ENCODE peak calls at places on chromosomes 6 and 20, in four cellular contexts. One of them, this sample, is unnamed.

GRCh38 chr6:149082320-149082719 is 235.2 kb upstream of the TAB2 start:
- DNase-seq in HCT116: peak; percentile 57
- DNase-seq in neural progenitor cell: peak; percentile 77
- DNase-seq in GM23338: peak; percentile 86
- DNase-seq in this sample: peak; percentile 81

GRCh38 chr20:46652699-46653098 is 1.4 kb upstream of the SLC13A3 start:
- DNase-seq in neural progenitor cell: no peak
- DNase-seq in GM23338: no peak
- DNase-seq in HCT116: no peak
- DNase-seq in this sample: peak; percentile 4

GRCh38 chr20:60786686-60787217 is 465.3 kb upstream of the CDH4 start:
- DNase-seq in GM23338: no peak
- DNase-seq in neural progenitor cell: no peak
- DNase-seq in HCT116: no peak
- DNase-seq in this sample: no peak

GRCh38 chr6:53615633-53616449 is 49.7 kb downstream of the KLHL31 start:
- DNase-seq in GM23338: peak; percentile 13
- DNase-seq in HCT116: peak; percentile 99
- DNase-seq in neural progenitor cell: no peak
- DNase-seq in this sample: peak; percentile 87

GRCh38 chr6:112931835-112932234 is 584.7 kb downstream of the RFPL4B start:
- DNase-seq in HCT116: no peak
- DNase-seq in neural progenitor cell: no peak
- DNase-seq in GM23338: no peak
- DNase-seq in this sample: peak; percentile 9

GRCh38 chr20:8424010-8424409 is 291.9 kb downstream of the PLCB1 start:
- DNase-seq in neural progenitor cell: no peak
- DNase-seq in HCT116: no peak
- DNase-seq in GM23338: no peak
- DNase-seq in this sample: peak; percentile 21

GRCh38 chr6:72413884-72414283 is 208.0 kb upstream of the KCNQ5 start:
- DNase-seq in neural progenitor cell: no peak
- DNase-seq in GM23338: no peak
- DNase-seq in HCT116: no peak
- DNase-seq in this sample: peak; percentile 44

GRCh38 chr6:131255911-131256310 is 120.6 kb downstream of the AKAP7 start:
- DNase-seq in neural progenitor cell: no peak
- DNase-seq in GM23338: no peak
- DNase-seq in HCT116: no peak
- DNase-seq in this sample: no peak

GRCh38 chr6:143372199-143372882 is 78.2 kb downstream of the ADAT2 start:
- DNase-seq in neural progenitor cell: no peak
- DNase-seq in HCT116: no peak
- DNase-seq in GM23338: no peak
- DNase-seq in this sample: no peak

GRCh38 chr6:167293088-167293589 is 2.0 kb downstream of the UNC93A start:
- DNase-seq in neural progenitor cell: no peak
- DNase-seq in GM23338: no peak
- DNase-seq in HCT116: no peak
- DNase-seq in this sample: no peak

GRCh38 chr6:89503641-89504040 is 70.7 kb downstream of the ANKRD6 start:
- DNase-seq in neural progenitor cell: no peak
- DNase-seq in GM23338: no peak
- DNase-seq in HCT116: no peak
- DNase-seq in this sample: no peak

GRCh38 chr6:138545621-138545980 is 46.3 kb upstream of the NHSL1 start:
- DNase-seq in neural progenitor cell: peak; percentile 78
- DNase-seq in GM23338: peak; percentile 75
- DNase-seq in HCT116: no peak
- DNase-seq in this sample: peak; percentile 58

GRCh38 chr6:48111143-48111506 is at the start of gene PTCHD4:
- DNase-seq in HCT116: peak; percentile 13
- DNase-seq in neural progenitor cell: peak; percentile 41
- DNase-seq in GM23338: peak; percentile 59
- DNase-seq in this sample: peak; percentile 52

GRCh38 chr6:17530321-17530835 is 69.7 kb upstream of the FAM8A1 start:
- DNase-seq in neural progenitor cell: no peak
- DNase-seq in GM23338: no peak
- DNase-seq in HCT116: no peak
- DNase-seq in this sample: no peak

GRCh38 chr6:87724994-87725811 is 23.2 kb upstream of the AKIRIN2 start:
- DNase-seq in GM23338: no peak
- DNase-seq in HCT116: no peak
- DNase-seq in neural progenitor cell: no peak
- DNase-seq in this sample: no peak

GRCh38 chr6:165987483-165988305 is 180.0 kb downstream of the TBXT start:
- DNase-seq in neural progenitor cell: peak; percentile 85
- DNase-seq in HCT116: no peak
- DNase-seq in GM23338: peak; percentile 81
- DNase-seq in this sample: peak; percentile 90

GRCh38 chr6:25882066-25882496 is 8.0 kb upstream of the SLC17A3 start:
- DNase-seq in HCT116: no peak
- DNase-seq in neural progenitor cell: peak; percentile 51
- DNase-seq in GM23338: peak; percentile 93
- DNase-seq in this sample: no peak

GRCh38 chr20:2867081-2867860 is 6.0 kb upstream of the PTPRA start:
- DNase-seq in neural progenitor cell: no peak
- DNase-seq in GM23338: no peak
- DNase-seq in HCT116: no peak
- DNase-seq in this sample: peak; percentile 4

GRCh38 chr6:126351960-126352359 is 12.0 kb downstream of the CENPW start:
- DNase-seq in GM23338: no peak
- DNase-seq in HCT116: no peak
- DNase-seq in neural progenitor cell: no peak
- DNase-seq in this sample: no peak

GRCh38 chr20:7596541-7596940 is 343.7 kb downstream of the HAO1 start:
- DNase-seq in GM23338: peak; percentile 46
- DNase-seq in neural progenitor cell: no peak
- DNase-seq in HCT116: no peak
- DNase-seq in this sample: no peak

GRCh38 chr20:33275215-33275614 is 7.8 kb upstream of the BPIFB1 start:
- DNase-seq in HCT116: no peak
- DNase-seq in GM23338: no peak
- DNase-seq in neural progenitor cell: no peak
- DNase-seq in this sample: no peak
- H3K4me2 ChIP-seq in HCT116: no peak overlapping the region
- H3K4me2 ChIP-seq in GM23338: no peak overlapping the region
- H3K4me2 ChIP-seq in neural progenitor cell: no peak overlapping the region
- H3K4me2 ChIP-seq in this sample: no peak overlapping the region

DNA sequence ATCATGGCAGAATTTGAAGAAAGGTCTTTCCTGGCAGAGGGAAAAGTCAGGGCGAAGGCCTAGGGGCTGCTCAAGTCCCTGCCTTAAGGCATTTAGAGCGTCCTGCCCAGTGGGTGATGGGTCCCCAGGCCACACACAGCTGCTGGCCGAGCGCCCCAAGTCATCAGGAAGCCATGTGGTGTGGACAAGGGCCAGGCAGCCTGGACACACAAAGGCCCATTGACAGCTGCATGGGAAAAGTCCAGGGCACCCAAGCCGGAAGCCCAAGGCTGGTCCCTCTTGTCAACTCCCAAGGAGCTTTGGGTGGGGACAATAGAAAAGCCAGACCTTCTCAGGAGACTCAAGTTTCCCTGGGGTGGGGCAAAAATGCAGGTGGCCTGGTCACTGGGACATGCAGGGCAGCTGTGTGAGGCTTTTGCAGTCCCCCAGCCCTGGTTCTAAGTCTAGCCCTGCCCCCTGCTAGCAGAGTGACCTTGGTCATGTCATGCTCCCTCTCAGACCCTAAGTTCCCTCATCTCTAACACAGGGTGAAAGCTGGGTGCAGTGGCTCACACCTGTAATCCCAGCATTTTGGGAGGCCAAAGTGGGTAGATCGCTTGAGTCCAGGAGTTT is 44.3 kb upstream of the PTGIS start:
- DNase-seq in HCT116: no peak
- DNase-seq in GM23338: no peak
- DNase-seq in neural progenitor cell: no peak
- DNase-seq in this sample: no peak
- H2AFZ ChIP-seq in HCT116: no peak overlapping the region
- H2AFZ ChIP-seq in GM23338: no peak overlapping the region
- H2AFZ ChIP-seq in neural progenitor cell: no peak overlapping the region
- H2AFZ ChIP-seq in this sample: no peak overlapping the region

GRCh38 chr6:156931283-156931682 is 154.1 kb downstream of the ARID1B start:
- DNase-seq in HCT116: no peak
- DNase-seq in neural progenitor cell: no peak
- DNase-seq in GM23338: no peak
- DNase-seq in this sample: no peak

GRCh38 chr6:156935000-156935399 is 157.8 kb downstream of the ARID1B start:
- DNase-seq in GM23338: no peak
- DNase-seq in HCT116: no peak
- DNase-seq in neural progenitor cell: no peak
- DNase-seq in this sample: no peak

GRCh38 chr6:156938143-156938542 is 161.0 kb downstream of the ARID1B start:
- DNase-seq in neural progenitor cell: no peak
- DNase-seq in HCT116: no peak
- DNase-seq in GM23338: no peak
- DNase-seq in this sample: no peak

GRCh38 chr6:156933201-156934053 is 156.2 kb downstream of the ARID1B start:
- DNase-seq in GM23338: peak; percentile 50
- DNase-seq in neural progenitor cell: peak; percentile 86
- DNase-seq in HCT116: no peak
- DNase-seq in this sample: no peak

GRCh38 chr6:156934054-156934424 is 156.9 kb downstream of the ARID1B start:
- DNase-seq in HCT116: no peak
- DNase-seq in GM23338: no peak
- DNase-seq in neural progenitor cell: no peak
- DNase-seq in this sample: no peak
- TF ChIP-seq EZH2phosphoT487 in HCT116: no peak
- TF ChIP-seq EZH2phosphoT487 in GM23338: no peak
- TF ChIP-seq EZH2phosphoT487 in neural progenitor cell: no peak
- TF ChIP-seq EZH2phosphoT487 in this sample: no peak

DNA sequence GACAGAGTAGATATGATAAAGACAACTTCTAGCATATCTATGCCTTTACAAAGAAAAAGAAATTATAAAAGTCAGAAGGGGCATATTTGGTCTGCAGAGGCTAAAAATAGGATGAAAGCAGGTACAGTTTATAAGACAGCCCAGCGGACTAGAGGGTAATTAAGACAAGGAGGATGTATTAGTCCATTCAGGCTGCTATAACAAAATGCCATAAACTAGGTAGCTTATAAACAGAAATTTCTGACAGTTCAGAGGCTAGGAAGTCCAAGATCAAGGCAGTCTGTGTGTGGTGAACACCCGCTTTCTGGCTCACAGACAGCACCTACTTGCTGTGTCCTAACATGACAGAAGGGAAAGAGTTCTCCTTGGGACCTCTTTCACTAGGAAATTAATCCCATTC is 5.7 kb downstream of the HBS1L start:
- DNase-seq in HCT116: no peak
- DNase-seq in neural progenitor cell: no peak
- DNase-seq in GM23338: no peak
- DNase-seq in this sample: no peak
- H3K4me2 ChIP-seq in HCT116: no peak overlapping the region
- H3K4me2 ChIP-seq in neural progenitor cell: no peak overlapping the region
- H3K4me2 ChIP-seq in GM23338: no peak overlapping the region
- H3K4me2 ChIP-seq in this sample: no peak overlapping the region

GRCh38 chr6:63930848-63931247 is 295.2 kb downstream of the PHF3 start:
- DNase-seq in neural progenitor cell: no peak
- DNase-seq in GM23338: no peak
- DNase-seq in HCT116: no peak
- DNase-seq in this sample: no peak
- H2AFZ ChIP-seq in neural progenitor cell: no peak overlapping the region
- H2AFZ ChIP-seq in GM23338: no peak overlapping the region
- H2AFZ ChIP-seq in HCT116: no peak overlapping the region
- H2AFZ ChIP-seq in this sample: no peak overlapping the region

GRCh38 chr6:116954938-116955337 is 77.9 kb downstream of the RFX6 start:
- DNase-seq in HCT116: no peak
- DNase-seq in neural progenitor cell: no peak
- DNase-seq in GM23338: no peak
- DNase-seq in this sample: no peak
- TF ChIP-seq EZH2phosphoT487 in HCT116: no peak
- TF ChIP-seq EZH2phosphoT487 in neural progenitor cell: no peak
- TF ChIP-seq EZH2phosphoT487 in GM23338: no peak
- TF ChIP-seq EZH2phosphoT487 in this sample: no peak

GRCh38 chr20:32411955-32412706 is 54.0 kb downstream of the ASXL1 start:
- DNase-seq in HCT116: no peak
- DNase-seq in neural progenitor cell: no peak
- DNase-seq in GM23338: no peak
- DNase-seq in this sample: no peak
- H3K4me2 ChIP-seq in HCT116: no peak overlapping the region
- H3K4me2 ChIP-seq in neural progenitor cell: no peak overlapping the region
- H3K4me2 ChIP-seq in GM23338: no peak overlapping the region
- H3K4me2 ChIP-seq in this sample: no peak overlapping the region

GRCh38 chr6:163415176-163415619 is 680 bp downstream of the QKI start:
- DNase-seq in GM23338: peak; percentile 36
- DNase-seq in HCT116: no peak
- DNase-seq in neural progenitor cell: no peak
- DNase-seq in this sample: no peak

GRCh38 chr6:163413345-163414116 is 987 bp upstream of the QKI start:
- DNase-seq in neural progenitor cell: peak; percentile 90
- DNase-seq in GM23338: peak; percentile 70
- DNase-seq in HCT116: peak; percentile 29
- DNase-seq in this sample: peak; percentile 96

GRCh38 chr6:163413054-163413344 is 1.5 kb upstream of the QKI start:
- DNase-seq in HCT116: no peak
- DNase-seq in neural progenitor cell: no peak
- DNase-seq in GM23338: no peak
- DNase-seq in this sample: no peak

GRCh38 chr6:163414367-163415175 is at the start of gene QKI:
- DNase-seq in HCT116: no peak
- DNase-seq in GM23338: peak; percentile 60
- DNase-seq in neural progenitor cell: peak; percentile 91
- DNase-seq in this sample: peak; percentile 86

DNA sequence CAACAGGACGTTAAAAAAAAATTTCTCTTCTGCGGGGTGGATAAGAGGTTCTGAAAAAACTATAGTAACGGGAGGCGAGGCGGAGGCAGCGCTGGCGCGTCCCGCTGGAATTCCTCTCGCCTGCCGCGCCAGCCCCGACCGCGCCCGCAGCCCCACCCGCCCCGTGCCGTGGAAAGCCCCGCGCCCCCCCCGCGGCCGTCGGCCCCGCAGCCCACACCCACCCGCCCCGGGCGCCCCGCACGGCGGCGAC is 476 bp upstream of the QKI start:
- DNase-seq in neural progenitor cell: no peak
- DNase-seq in GM23338: no peak
- DNase-seq in HCT116: no peak
- DNase-seq in this sample: no peak
- H2AFZ ChIP-seq in neural progenitor cell: peak overlapping the region; percentile 40
- H2AFZ ChIP-seq in GM23338: no peak overlapping the region
- H2AFZ ChIP-seq in HCT116: no peak overlapping the region
- H2AFZ ChIP-seq in this sample: no peak overlapping the region